ENCODE peak calls at places on chromosome 19, in eight cellular contexts. V, F, O, Y, T, J, L and N are unnamed samples.

GRCh38 chr19:1064661-1065605 is 2.0 kb upstream of the ARHGAP45 start:
- DNase-seq in V (peak), F (peak), O (no peak), Y (peak), T (peak), J (no peak), L (no peak), N (peak)

GRCh38 chr19:6800991-6801396 is 28.5 kb downstream of the VAV1 start:
- DNase-seq in V (no peak), F (no peak), O (no peak), Y (no peak), T (no peak), J (no peak), L (no peak), N (peak)

GRCh38 chr19:17948967-17949930 is 16.4 kb downstream of the CCDC124 start:
- DNase-seq in V (peak), F (peak), O (no peak), Y (no peak), T (no peak), J (no peak), L (no peak), N (no peak)

GRCh38 chr19:5434970-5435641 is 20.1 kb upstream of the ZNRF4 start:
- DNase-seq in V (no peak), F (no peak), O (no peak), Y (no peak), T (no peak), J (no peak), L (no peak), N (peak)

GRCh38 chr19:19321143-19321577 is 531 bp downstream of the MAU2 start:
- DNase-seq in V (peak), F (no peak), O (no peak), Y (peak), T (no peak), J (no peak), L (no peak), N (no peak)

GRCh38 chr19:2616741-2617392 is 85.6 kb downstream of the GNG7 start:
- DNase-seq in V (no peak), F (no peak), O (no peak), Y (no peak), T (peak), J (no peak), L (no peak), N (no peak)

GRCh38 chr19:38840583-38840968 is 9.0 kb upstream of the ECH1 start:
- DNase-seq in V (no peak), F (no peak), O (no peak), Y (no peak), T (peak), J (no peak), L (no peak), N (no peak)

GRCh38 chr19:49565261-49565660 is 15.1 kb downstream of the NOSIP start:
- DNase-seq in V (no peak), F (no peak), O (no peak), Y (no peak), T (no peak), J (no peak), L (no peak), N (no peak)

GRCh38 chr19:3612901-3613741 is 6.4 kb upstream of the TBXA2R start:
- DNase-seq in V (peak), F (no peak), O (no peak), Y (peak), T (peak), J (no peak), L (no peak), N (no peak)

GRCh38 chr19:1553415-1553814 is 14.7 kb downstream of the MEX3D start:
- DNase-seq in V (no peak), F (no peak), O (no peak), Y (no peak), T (no peak), J (no peak), L (no peak), N (no peak)

GRCh38 chr19:44212250-44212864 is at the start of gene ZNF227:
- DNase-seq in V (peak), F (peak), O (peak), Y (peak), T (peak), J (peak), L (peak), N (peak)

GRCh38 chr19:50759886-50760285 is 10.4 kb upstream of the GPR32 start:
- DNase-seq in V (no peak), F (no peak), O (no peak), Y (peak), T (no peak), J (no peak), L (no peak), N (no peak)

GRCh38 chr19:48780684-48781391 is 25.5 kb downstream of the FGF21 start:
- DNase-seq in V (no peak), F (no peak), O (no peak), Y (no peak), T (no peak), J (no peak), L (peak), N (no peak)

GRCh38 chr19:19578241-19578640 is 40.2 kb downstream of the CILP2 start:
- DNase-seq in V (no peak), F (no peak), O (no peak), Y (no peak), T (no peak), J (no peak), L (no peak), N (no peak)

GRCh38 chr19:6250024-6250605 is 29.7 kb downstream of the MLLT1 start:
- DNase-seq in V (no peak), F (no peak), O (no peak), Y (no peak), T (no peak), J (no peak), L (no peak), N (no peak)

GRCh38 chr19:37953576-37954303 is 46.7 kb downstream of the SIPA1L3 start:
- DNase-seq in V (no peak), F (no peak), O (no peak), Y (peak), T (no peak), J (no peak), L (no peak), N (peak)

GRCh38 chr19:15199652-15200574 is 882 bp downstream of the NOTCH3 start:
- DNase-seq in V (peak), F (no peak), O (no peak), Y (peak), T (no peak), J (no peak), L (no peak), N (peak)

GRCh38 chr19:7287716-7288115 is 6.5 kb downstream of the INSR start:
- DNase-seq in V (no peak), F (no peak), O (no peak), Y (no peak), T (no peak), J (no peak), L (no peak), N (no peak)

GRCh38 chr19:1837625-1838105 is 10.6 kb downstream of the REXO1 start:
- DNase-seq in V (peak), F (peak), O (no peak), Y (peak), T (no peak), J (no peak), L (no peak), N (peak)

GRCh38 chr19:41223431-41224234 is 4.6 kb downstream of the AXL start:
- DNase-seq in V (peak), F (no peak), O (no peak), Y (peak), T (no peak), J (no peak), L (no peak), N (peak)

GRCh38 chr19:55146648-55147218 is 2.3 kb downstream of the TNNT1 start:
- DNase-seq in V (peak), F (no peak), O (no peak), Y (peak), T (no peak), J (no peak), L (no peak), N (no peak)

GRCh38 chr19:35040826-35041547 is 534 bp upstream of the HPN start:
- DNase-seq in V (peak), F (no peak), O (peak), Y (peak), T (peak), J (no peak), L (peak), N (no peak)

GRCh38 chr19:39032164-39032918 is at the start of gene FBXO27:
- DNase-seq in V (peak), F (no peak), O (no peak), Y (peak), T (peak), J (no peak), L (peak), N (peak)

GRCh38 chr19:11624064-11624463 is 26.8 kb downstream of the ZNF627 start:
- DNase-seq in V (no peak), F (no peak), O (no peak), Y (no peak), T (no peak), J (no peak), L (no peak), N (peak)

GRCh38 chr19:30785728-30786127 is 413.5 kb downstream of the ZNF536 start:
- DNase-seq in V (no peak), F (no peak), O (no peak), Y (peak), T (no peak), J (no peak), L (no peak), N (no peak)